ENCODE peak calls at places on chromosomes 3 and 15, in eight cellular contexts. One of them, this sample, is unnamed.

GRCh38 chr15:37377428-37377827 is 277.1 kb upstream of the MEIS2 start:
- DNase-seq in HFF-Myc: no peak
- DNase-seq in glutamatergic neuron: no peak
- DNase-seq in neural crest cell: no peak
- DNase-seq in B cell: no peak
- DNase-seq in bronchial epithelial cell: no peak
- DNase-seq in pancreas: no peak
- DNase-seq in brain microvascular endothelial cell: no peak
- DNase-seq in this sample: no peak

GRCh38 chr3:101036213-101036618 is 43.0 kb upstream of the ABI3BP start:
- DNase-seq in HFF-Myc: peak; percentile 93
- DNase-seq in glutamatergic neuron: no peak
- DNase-seq in neural crest cell: no peak
- DNase-seq in B cell: no peak
- DNase-seq in bronchial epithelial cell: peak; percentile 96
- DNase-seq in pancreas: peak; percentile 43
- DNase-seq in brain microvascular endothelial cell: peak; percentile 92
- DNase-seq in this sample: no peak

GRCh38 chr15:88938802-88939485 is 25.8 kb upstream of the MFGE8 start:
- DNase-seq in HFF-Myc: no peak
- DNase-seq in glutamatergic neuron: no peak
- DNase-seq in neural crest cell: no peak
- DNase-seq in B cell: no peak
- DNase-seq in bronchial epithelial cell: no peak
- DNase-seq in pancreas: no peak
- DNase-seq in brain microvascular endothelial cell: no peak
- DNase-seq in this sample: no peak

GRCh38 chr15:42111924-42112323 is 17.6 kb upstream of the PLA2G4D start:
- DNase-seq in HFF-Myc: no peak
- DNase-seq in glutamatergic neuron: no peak
- DNase-seq in neural crest cell: no peak
- DNase-seq in B cell: no peak
- DNase-seq in bronchial epithelial cell: no peak
- DNase-seq in pancreas: no peak
- DNase-seq in brain microvascular endothelial cell: no peak
- DNase-seq in this sample: no peak

GRCh38 chr3:103052236-103052830 is 617.5 kb downstream of the ZPLD1 start:
- DNase-seq in HFF-Myc: no peak
- DNase-seq in glutamatergic neuron: no peak
- DNase-seq in neural crest cell: no peak
- DNase-seq in B cell: no peak
- DNase-seq in bronchial epithelial cell: peak; percentile 2
- DNase-seq in pancreas: peak; percentile 9
- DNase-seq in brain microvascular endothelial cell: no peak
- DNase-seq in this sample: no peak

GRCh38 chr15:73383310-73384185 is 14.8 kb upstream of the HCN4 start:
- DNase-seq in HFF-Myc: no peak
- DNase-seq in glutamatergic neuron: no peak
- DNase-seq in neural crest cell: no peak
- DNase-seq in B cell: no peak
- DNase-seq in bronchial epithelial cell: no peak
- DNase-seq in pancreas: no peak
- DNase-seq in brain microvascular endothelial cell: no peak
- DNase-seq in this sample: no peak

GRCh38 chr15:63332367-63333078 is 49.1 kb downstream of the CA12 start:
- DNase-seq in HFF-Myc: peak; percentile 69
- DNase-seq in glutamatergic neuron: no peak
- DNase-seq in neural crest cell: no peak
- DNase-seq in B cell: no peak
- DNase-seq in bronchial epithelial cell: peak; percentile 98
- DNase-seq in pancreas: no peak
- DNase-seq in brain microvascular endothelial cell: peak; percentile 95
- DNase-seq in this sample: no peak

GRCh38 chr15:71313806-71314205 is 198.5 kb downstream of the THSD4 start:
- DNase-seq in HFF-Myc: no peak
- DNase-seq in glutamatergic neuron: no peak
- DNase-seq in neural crest cell: no peak
- DNase-seq in B cell: no peak
- DNase-seq in bronchial epithelial cell: no peak
- DNase-seq in pancreas: no peak
- DNase-seq in brain microvascular endothelial cell: no peak
- DNase-seq in this sample: no peak

GRCh38 chr15:70504305-70504951 is 258.9 kb downstream of the UACA start:
- DNase-seq in HFF-Myc: no peak
- DNase-seq in glutamatergic neuron: no peak
- DNase-seq in neural crest cell: peak; percentile 30
- DNase-seq in B cell: peak; percentile 60
- DNase-seq in bronchial epithelial cell: peak; percentile 52
- DNase-seq in pancreas: no peak
- DNase-seq in brain microvascular endothelial cell: peak; percentile 56
- DNase-seq in this sample: peak; percentile 69

GRCh38 chr3:50568947-50569749 is at the start of gene HEMK1:
- DNase-seq in HFF-Myc: peak; percentile 81
- DNase-seq in glutamatergic neuron: peak; percentile 97
- DNase-seq in neural crest cell: peak; percentile 97
- DNase-seq in B cell: peak; percentile 94
- DNase-seq in bronchial epithelial cell: peak; percentile 83
- DNase-seq in pancreas: peak; percentile 98
- DNase-seq in brain microvascular endothelial cell: peak; percentile 94
- DNase-seq in this sample: peak; percentile 98
- TF ChIP-seq CTCF in HFF-Myc: no peak
- TF ChIP-seq CTCF in glutamatergic neuron: no peak
- TF ChIP-seq CTCF in neural crest cell: no peak
- TF ChIP-seq CTCF in B cell: no peak
- TF ChIP-seq CTCF in bronchial epithelial cell: no peak
- TF ChIP-seq CTCF in pancreas: no peak
- TF ChIP-seq CTCF in brain microvascular endothelial cell: no peak
- TF ChIP-seq CTCF in this sample: no peak

DNA sequence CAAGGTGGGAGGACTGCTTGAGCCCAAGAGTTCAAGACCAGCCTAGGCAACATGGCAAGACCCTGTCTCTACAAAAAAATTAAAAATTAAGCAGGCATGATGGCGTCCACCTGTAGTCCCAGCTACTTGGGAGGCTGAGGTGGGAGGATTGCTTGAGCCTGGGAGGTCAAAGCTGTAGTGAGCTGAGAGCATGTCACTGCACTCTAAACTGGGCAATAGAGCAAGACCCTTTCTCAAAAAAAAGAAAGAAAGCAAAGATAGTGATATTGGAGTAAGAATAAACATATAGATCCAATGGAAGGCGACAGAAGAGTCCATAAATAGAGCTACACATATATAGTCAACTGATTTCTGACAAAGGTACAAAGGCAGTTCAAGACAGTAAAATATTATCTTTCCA is 21.3 kb upstream of the ANKRD28 start:
- DNase-seq in HFF-Myc: no peak
- DNase-seq in glutamatergic neuron: no peak
- DNase-seq in neural crest cell: no peak
- DNase-seq in B cell: no peak
- DNase-seq in bronchial epithelial cell: no peak
- DNase-seq in pancreas: no peak
- DNase-seq in brain microvascular endothelial cell: no peak
- DNase-seq in this sample: no peak
- TF ChIP-seq CTCF in HFF-Myc: no peak
- TF ChIP-seq CTCF in glutamatergic neuron: no peak
- TF ChIP-seq CTCF in neural crest cell: no peak
- TF ChIP-seq CTCF in B cell: no peak
- TF ChIP-seq CTCF in bronchial epithelial cell: no peak
- TF ChIP-seq CTCF in pancreas: no peak
- TF ChIP-seq CTCF in brain microvascular endothelial cell: no peak
- TF ChIP-seq CTCF in this sample: no peak

DNA sequence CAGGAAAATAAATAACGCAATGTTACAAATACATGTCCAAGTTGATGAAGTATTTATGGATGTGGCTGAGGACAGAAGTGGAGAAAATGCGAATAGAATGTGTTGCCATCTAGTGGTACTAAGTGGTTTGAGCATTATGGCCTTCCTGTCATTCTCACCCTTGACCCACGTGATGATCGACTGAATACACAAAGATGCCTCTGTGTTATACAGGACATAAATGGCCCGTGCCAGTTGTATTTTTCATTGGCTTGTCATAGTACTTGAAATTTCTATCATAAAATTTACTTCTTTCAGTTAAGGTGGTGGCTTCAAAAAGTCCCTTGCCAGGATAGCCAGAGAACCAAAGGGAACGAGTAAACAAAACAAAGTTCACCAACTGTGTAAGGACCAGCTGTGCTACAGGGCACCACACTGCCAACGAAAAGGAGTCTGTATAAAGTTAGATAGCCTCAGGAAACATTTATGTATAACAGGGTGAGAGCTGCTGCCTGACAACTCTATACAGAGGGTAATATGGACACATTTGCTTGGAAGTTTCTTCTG is 103.7 kb downstream of the MYH15 start:
- DNase-seq in HFF-Myc: peak; percentile 62
- DNase-seq in glutamatergic neuron: no peak
- DNase-seq in neural crest cell: peak; percentile 12
- DNase-seq in B cell: peak; percentile 70
- DNase-seq in bronchial epithelial cell: peak; percentile 54
- DNase-seq in pancreas: peak; percentile 36
- DNase-seq in brain microvascular endothelial cell: peak; percentile 57
- DNase-seq in this sample: peak; percentile 59
- TF ChIP-seq CTCF in HFF-Myc: peak; percentile 73
- TF ChIP-seq CTCF in glutamatergic neuron: peak; percentile 59
- TF ChIP-seq CTCF in neural crest cell: peak; percentile 70
- TF ChIP-seq CTCF in B cell: peak; percentile 79
- TF ChIP-seq CTCF in bronchial epithelial cell: peak; percentile 59
- TF ChIP-seq CTCF in pancreas: peak; percentile 68
- TF ChIP-seq CTCF in brain microvascular endothelial cell: peak; percentile 66
- TF ChIP-seq CTCF in this sample: peak; percentile 25

GRCh38 chr15:25137013-25137412 is 182.2 kb downstream of the SNRPN start:
- DNase-seq in HFF-Myc: no peak
- DNase-seq in glutamatergic neuron: no peak
- DNase-seq in neural crest cell: no peak
- DNase-seq in B cell: no peak
- DNase-seq in bronchial epithelial cell: no peak
- DNase-seq in pancreas: no peak
- DNase-seq in brain microvascular endothelial cell: no peak
- DNase-seq in this sample: no peak

GRCh38 chr15:25133804-25134203 is 179.0 kb downstream of the SNRPN start:
- DNase-seq in HFF-Myc: no peak
- DNase-seq in glutamatergic neuron: no peak
- DNase-seq in neural crest cell: no peak
- DNase-seq in B cell: no peak
- DNase-seq in bronchial epithelial cell: no peak
- DNase-seq in pancreas: no peak
- DNase-seq in brain microvascular endothelial cell: no peak
- DNase-seq in this sample: no peak

GRCh38 chr15:25134546-25134945 is 179.8 kb downstream of the SNRPN start:
- DNase-seq in HFF-Myc: no peak
- DNase-seq in glutamatergic neuron: no peak
- DNase-seq in neural crest cell: no peak
- DNase-seq in B cell: no peak
- DNase-seq in bronchial epithelial cell: peak; percentile 15
- DNase-seq in pancreas: no peak
- DNase-seq in brain microvascular endothelial cell: peak; percentile 2
- DNase-seq in this sample: no peak

DNA sequence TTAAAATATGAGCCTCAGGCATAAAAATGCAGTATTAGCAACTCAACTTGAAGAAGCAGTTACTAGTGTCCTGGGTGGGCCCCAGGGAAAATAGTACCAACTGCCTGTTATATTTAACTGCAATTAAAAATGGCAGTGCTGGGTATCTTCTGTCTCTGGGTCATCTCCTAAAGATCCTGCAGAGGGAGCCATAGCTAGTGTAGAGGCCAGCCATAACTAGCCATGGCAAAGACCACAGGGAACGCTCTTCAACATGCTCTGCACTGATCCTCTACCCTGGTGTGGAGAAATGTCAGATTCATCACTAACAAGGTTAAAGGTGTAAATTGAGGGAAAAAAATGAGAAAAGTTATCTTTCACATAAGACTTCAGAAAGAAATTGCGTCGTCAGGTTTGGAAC is 181.3 kb downstream of the SNRPN start:
- DNase-seq in HFF-Myc: no peak
- DNase-seq in glutamatergic neuron: peak; percentile 17
- DNase-seq in neural crest cell: no peak
- DNase-seq in B cell: no peak
- DNase-seq in bronchial epithelial cell: no peak
- DNase-seq in pancreas: no peak
- DNase-seq in brain microvascular endothelial cell: peak; percentile 7
- DNase-seq in this sample: no peak
- TF ChIP-seq CTCF in HFF-Myc: peak; percentile 12
- TF ChIP-seq CTCF in glutamatergic neuron: peak; percentile 62
- TF ChIP-seq CTCF in neural crest cell: peak; percentile 48
- TF ChIP-seq CTCF in B cell: no peak
- TF ChIP-seq CTCF in bronchial epithelial cell: no peak
- TF ChIP-seq CTCF in pancreas: no peak
- TF ChIP-seq CTCF in brain microvascular endothelial cell: peak; percentile 42
- TF ChIP-seq CTCF in this sample: no peak

GRCh38 chr3:183266454-183266853 is 13.4 kb downstream of the B3GNT5 start:
- DNase-seq in HFF-Myc: no peak
- DNase-seq in glutamatergic neuron: no peak
- DNase-seq in neural crest cell: no peak
- DNase-seq in B cell: no peak
- DNase-seq in bronchial epithelial cell: no peak
- DNase-seq in pancreas: no peak
- DNase-seq in brain microvascular endothelial cell: no peak
- DNase-seq in this sample: no peak

GRCh38 chr3:183267140-183267539 is 14.1 kb downstream of the B3GNT5 start:
- DNase-seq in HFF-Myc: no peak
- DNase-seq in glutamatergic neuron: no peak
- DNase-seq in neural crest cell: no peak
- DNase-seq in B cell: no peak
- DNase-seq in bronchial epithelial cell: no peak
- DNase-seq in pancreas: no peak
- DNase-seq in brain microvascular endothelial cell: no peak
- DNase-seq in this sample: no peak

GRCh38 chr3:183265713-183266417 is 12.8 kb downstream of the B3GNT5 start:
- DNase-seq in HFF-Myc: peak; percentile 27
- DNase-seq in glutamatergic neuron: no peak
- DNase-seq in neural crest cell: no peak
- DNase-seq in B cell: no peak
- DNase-seq in bronchial epithelial cell: peak; percentile 100
- DNase-seq in pancreas: peak; percentile 31
- DNase-seq in brain microvascular endothelial cell: peak; percentile 90
- DNase-seq in this sample: no peak

GRCh38 chr3:183264249-183264648 is 11.2 kb downstream of the B3GNT5 start:
- DNase-seq in HFF-Myc: no peak
- DNase-seq in glutamatergic neuron: no peak
- DNase-seq in neural crest cell: no peak
- DNase-seq in B cell: no peak
- DNase-seq in bronchial epithelial cell: peak; percentile 51
- DNase-seq in pancreas: no peak
- DNase-seq in brain microvascular endothelial cell: no peak
- DNase-seq in this sample: no peak

GRCh38 chr3:183265157-183265642 is 12.1 kb downstream of the B3GNT5 start:
- DNase-seq in HFF-Myc: no peak
- DNase-seq in glutamatergic neuron: no peak
- DNase-seq in neural crest cell: peak; percentile 52
- DNase-seq in B cell: no peak
- DNase-seq in bronchial epithelial cell: peak; percentile 69
- DNase-seq in pancreas: no peak
- DNase-seq in brain microvascular endothelial cell: peak; percentile 57
- DNase-seq in this sample: no peak
- TF ChIP-seq CTCF in HFF-Myc: no peak
- TF ChIP-seq CTCF in glutamatergic neuron: no peak
- TF ChIP-seq CTCF in neural crest cell: no peak
- TF ChIP-seq CTCF in B cell: no peak
- TF ChIP-seq CTCF in bronchial epithelial cell: no peak
- TF ChIP-seq CTCF in pancreas: no peak
- TF ChIP-seq CTCF in brain microvascular endothelial cell: no peak
- TF ChIP-seq CTCF in this sample: no peak

This sample was measured in GM20000.